ENCODE peak calls at places on chromosomes 2 and 18, in eight cellular contexts. C, D, O, A, W, M, F and K are unnamed samples.

GRCh38 chr2:22628183-22628582 is 756.8 kb upstream of the KLHL29 start:
- DNase-seq in C (no peak), F (no peak), D (no peak), W (no peak), O (no peak), A (no peak), M (no peak), K (no peak)

GRCh38 chr2:96921561-96922303 is 51.9 kb upstream of the SEMA4C start:
- DNase-seq in F (no peak), C (no peak), A (no peak), W (no peak), D (no peak), O (no peak), M (no peak), K (no peak)

GRCh38 chr2:199932312-199932855 is 21.3 kb downstream of the C2orf69 start:
- DNase-seq in W (no peak), O (no peak), D (no peak), A (no peak), F (no peak), C (peak), M (no peak), K (no peak)

GRCh38 chr2:28401411-28401810 is 8.8 kb downstream of the FOSL2 start:
- DNase-seq in W (no peak), D (no peak), A (no peak), O (no peak), F (no peak), M (no peak), C (no peak), K (no peak)

GRCh38 chr2:45287040-45287439 is 277.8 kb upstream of the SIX2 start:
- DNase-seq in C (no peak), W (no peak), A (no peak), D (no peak), F (no peak), M (no peak), O (no peak), K (no peak)

GRCh38 chr2:196987654-196988364 is 61.3 kb upstream of the PGAP1 start:
- DNase-seq in D (no peak), M (peak), F (peak), O (no peak), C (peak), W (peak), A (no peak), K (no peak)

GRCh38 chr2:147026664-147027278 is 818.1 kb upstream of the ACVR2A start:
- DNase-seq in A (no peak), C (peak), F (no peak), D (no peak), M (no peak), O (no peak), W (no peak), K (no peak)

GRCh38 chr18:3722662-3723433 is 272.9 kb downstream of the TGIF1 start:
- DNase-seq in A (peak), F (no peak), W (no peak), M (no peak), O (no peak), D (no peak), C (no peak), K (no peak)

GRCh38 chr18:37553633-37554398 is 11.8 kb downstream of the CELF4 start:
- DNase-seq in F (no peak), C (no peak), D (no peak), M (no peak), O (no peak), W (no peak), A (no peak), K (no peak)

GRCh38 chr2:186718122-186718521 is 24.3 kb downstream of the FAM171B start:
- DNase-seq in D (no peak), F (no peak), O (no peak), C (no peak), M (no peak), A (no peak), W (no peak), K (no peak)

GRCh38 chr2:126898636-126899035 is at the start of gene TEX51:
- DNase-seq in M (peak), D (no peak), A (no peak), O (peak), F (no peak), C (no peak), W (no peak), K (no peak)

GRCh38 chr2:147888665-147889064 is 43.8 kb downstream of the ACVR2A start:
- DNase-seq in C (no peak), O (no peak), D (no peak), W (no peak), F (peak), A (no peak), M (no peak), K (peak)

GRCh38 chr2:64538764-64539433 is 14.8 kb downstream of the AFTPH start:
- DNase-seq in F (peak), M (no peak), W (no peak), C (peak), D (no peak), O (no peak), A (no peak), K (no peak)

GRCh38 chr2:42787788-42788477 is 4.5 kb downstream of the HAAO start:
- DNase-seq in A (no peak), M (no peak), D (no peak), C (no peak), O (no peak), F (no peak), W (no peak), K (no peak)

GRCh38 chr18:47215554-47216138 is 35.8 kb downstream of the SKOR2 start:
- DNase-seq in C (peak), O (no peak), W (peak), A (peak), D (no peak), M (no peak), F (peak), K (no peak)

GRCh38 chr18:46474487-46475366 is 182.3 kb downstream of the LOXHD1 start:
- DNase-seq in C (no peak), D (no peak), W (no peak), F (peak), O (no peak), A (no peak), M (no peak), K (no peak)

GRCh38 chr2:190407662-190408537 is at the start of gene MFSD6:
- DNase-seq in F (peak), M (peak), D (peak), W (no peak), A (peak), O (peak), C (no peak), K (no peak)

GRCh38 chr2:44560961-44561360 is 199.2 kb downstream of the CAMKMT start:
- DNase-seq in D (no peak), F (no peak), O (no peak), C (no peak), W (peak), A (no peak), M (no peak), K (no peak)

GRCh38 chr2:81266106-81266505 is 961.6 kb upstream of the LRRTM1 start:
- DNase-seq in F (no peak), C (no peak), A (no peak), D (no peak), O (no peak), M (no peak), W (no peak), K (no peak)

GRCh38 chr2:53632714-53633113 is 134.9 kb upstream of the CHAC2 start:
- DNase-seq in F (no peak), W (no peak), D (no peak), O (no peak), A (no peak), M (no peak), C (peak), K (no peak)

GRCh38 chr2:231222318-231223000 is 24.0 kb downstream of the ARMC9 start:
- DNase-seq in D (no peak), M (no peak), F (peak), C (no peak), A (no peak), W (peak), O (no peak), K (peak)

GRCh38 chr2:105781274-105781673 is 36.6 kb downstream of the NCK2 start:
- DNase-seq in A (no peak), W (no peak), F (no peak), O (no peak), D (no peak), M (no peak), C (peak), K (no peak)

GRCh38 chr18:63763831-63764600 is 11.2 kb upstream of the SERPINB7 start:
- DNase-seq in W (no peak), A (no peak), F (no peak), D (no peak), O (no peak), C (peak), M (no peak), K (no peak)

GRCh38 chr2:100935372-100935752 is 66.7 kb upstream of the RPL31 start:
- DNase-seq in C (peak), O (no peak), A (no peak), W (no peak), D (no peak), M (no peak), F (no peak), K (no peak)

GRCh38 chr2:241561811-241562210 is 3.3 kb downstream of the BOK start:
- DNase-seq in W (peak), F (no peak), M (peak), D (no peak), A (peak), O (peak), C (peak), K (no peak)

GRCh38 chr2:33791625-33792024 is 192.5 kb upstream of the FAM98A start:
- DNase-seq in A (no peak), F (no peak), O (no peak), M (no peak), D (no peak), C (peak), W (no peak), K (no peak)

GRCh38 chr2:218014706-218015685 is 12.2 kb upstream of the TNS1 start:
- DNase-seq in M (no peak), O (no peak), C (no peak), W (no peak), D (no peak), A (no peak), F (no peak), K (no peak)

GRCh38 chr2:147232225-147232669 is 612.6 kb upstream of the ACVR2A start:
- DNase-seq in C (no peak), W (no peak), M (no peak), A (no peak), D (no peak), O (no peak), F (peak), K (no peak)

GRCh38 chr2:32652555-32653209 is 24.8 kb downstream of the TTC27 start:
- DNase-seq in F (no peak), A (no peak), D (no peak), O (no peak), C (no peak), M (no peak), W (no peak), K (no peak)

DNA sequence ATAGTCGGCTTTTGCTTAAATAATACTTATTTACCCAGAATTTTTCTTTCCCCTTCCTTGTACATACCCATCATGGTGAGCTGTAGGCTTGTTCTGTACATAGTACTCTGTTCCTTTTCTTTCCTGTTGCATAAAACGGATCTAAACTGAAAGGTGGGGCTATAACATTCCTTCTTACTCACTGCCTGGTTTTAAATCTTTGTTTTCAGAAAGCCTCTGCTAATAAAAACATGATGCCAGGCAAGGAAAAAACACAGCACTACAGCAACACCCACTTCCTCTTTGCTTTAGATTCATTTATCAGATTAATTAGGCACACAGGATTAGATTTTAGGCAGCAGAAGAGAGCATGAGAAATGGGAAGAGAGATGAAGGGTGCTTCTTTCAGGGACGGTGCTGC is 19.6 kb upstream of the STON1 start:
- DNase-seq in W (peak), C (peak), A (no peak), M (no peak), O (no peak), D (no peak), F (no peak), K (no peak)
- H3K4me3 ChIP-seq in W (no peak), C (no peak), A (no peak), M (no peak), O (no peak), D (no peak), F (no peak), K (no peak)

GRCh38 chr18:10950876-10951630 is 198.3 kb downstream of the PIEZO2 start:
- DNase-seq in C (no peak), W (no peak), F (peak), D (no peak), O (no peak), M (no peak), A (no peak), K (peak)
- TF ChIP-seq CTCF in C (no peak), W (no peak), F (no peak), D (no peak), O (no peak), M (no peak), A (no peak), K (no peak)

GRCh38 chr2:159015174-159015573 is 46.7 kb downstream of the TANC1 start:
- DNase-seq in M (no peak), W (no peak), A (no peak), F (no peak), D (no peak), C (no peak), O (no peak), K (no peak)
- H3K4me3 ChIP-seq in M (no peak), W (no peak), A (no peak), F (no peak), D (no peak), C (no peak), O (no peak), K (no peak)

GRCh38 chr2:129253461-129253812 is 726.0 kb upstream of the RAB6C start:
- DNase-seq in F (peak), M (no peak), W (no peak), A (no peak), O (no peak), D (no peak), C (no peak), K (no peak)
- TF ChIP-seq CTCF in F (peak), M (no peak), W (no peak), A (no peak), O (no peak), D (peak), C (no peak), K (peak)